ENCODE peak calls at places on chromosome 19, in nine cellular contexts. V is CD4-positive, alpha-beta memory T cell; O is effector memory CD4-positive, alpha-beta T cell; C is thyroid gland; Y is tibial nerve; T is adipocyte; U is mucosa of descending colon; L is psoas muscle; G is GM23248. R is an unnamed sample. For H3K36me3 and H3K9me3, the result is how much of the 10 kb centered on the place peaks cover.

GRCh38 chr19:4654437-4655361 is 15.4 kb downstream of the TNFAIP8L1 start:
- DNase-seq in V (no peak), O (no peak), C (no peak), Y (no peak), T (no peak), U (no peak), L (no peak), G (no peak), R (no peak)

GRCh38 chr19:57992841-57993240 is 9.8 kb downstream of the ZNF606 start:
- DNase-seq in V (no peak), O (no peak), C (no peak), Y (no peak), T (no peak), U (no peak), L (no peak), G (no peak), R (no peak)

GRCh38 chr19:6270076-6270745 is 9.6 kb downstream of the MLLT1 start:
- DNase-seq in V (no peak), O (no peak), C (no peak), Y (no peak), T (no peak), U (no peak), L (no peak), G (no peak), R (no peak)

GRCh38 chr19:48308695-48309586 is 16.4 kb upstream of the EMP3 start:
- DNase-seq in V (no peak), O (no peak), C (peak), Y (no peak), T (no peak), U (no peak), L (no peak), G (no peak), R (no peak)

GRCh38 chr19:35117017-35117570 is 1.5 kb downstream of the FXYD3 start:
- DNase-seq in V (no peak), O (no peak), C (no peak), Y (no peak), T (no peak), U (peak), L (no peak), G (no peak), R (no peak)

GRCh38 chr19:5048091-5048726 is 79.3 kb downstream of the KDM4B start:
- DNase-seq in V (peak), O (peak), C (peak), Y (peak), T (peak), U (peak), L (peak), G (peak), R (peak)

GRCh38 chr19:42132030-42132628 is at the start of gene POU2F2:
- DNase-seq in V (peak), O (peak), C (peak), Y (peak), T (peak), U (peak), L (peak), G (no peak), R (no peak)

GRCh38 chr19:53981408-53981998 is 9.9 kb upstream of the CACNG6 start:
- DNase-seq in V (no peak), O (no peak), C (no peak), Y (no peak), T (no peak), U (no peak), L (no peak), G (no peak), R (no peak)

GRCh38 chr19:44071824-44072542 is at the start of gene ZNF284:
- DNase-seq in V (peak), O (peak), C (peak), Y (peak), T (peak), U (peak), L (peak), G (peak), R (peak)

GRCh38 chr19:7862413-7862951 is 11.7 kb downstream of the PRR36 start:
- DNase-seq in V (peak), O (peak), C (peak), Y (no peak), T (peak), U (peak), L (peak), G (peak), R (no peak)

GRCh38 chr19:19214892-19215291 is 3.1 kb downstream of the NCAN start:
- DNase-seq in V (no peak), O (no peak), C (peak), Y (no peak), T (peak), U (peak), L (no peak), G (peak), R (peak)

GRCh38 chr19:30742539-30742938 is 370.4 kb downstream of the ZNF536 start:
- DNase-seq in V (no peak), O (no peak), C (no peak), Y (no peak), T (no peak), U (no peak), L (no peak), G (no peak), R (no peak)

GRCh38 chr19:54047626-54048025 is 16.1 kb downstream of the VSTM1 start:
- DNase-seq in V (no peak), O (no peak), C (no peak), Y (no peak), T (no peak), U (no peak), L (no peak), G (no peak), R (no peak)

GRCh38 chr19:46659151-46660007 is 1.6 kb downstream of the DACT3 start:
- DNase-seq in V (no peak), O (no peak), C (peak), Y (peak), T (peak), U (peak), L (peak), G (peak), R (no peak)

GRCh38 chr19:7781157-7781556 is 18.1 kb downstream of the CLEC4M start:
- DNase-seq in V (no peak), O (no peak), C (no peak), Y (no peak), T (no peak), U (no peak), L (no peak), G (no peak), R (no peak)

GRCh38 chr19:37963190-37963947 is 56.4 kb downstream of the SIPA1L3 start:
- DNase-seq in V (no peak), O (no peak), C (no peak), Y (no peak), T (peak), U (no peak), L (no peak), G (peak), R (peak)

GRCh38 chr19:1276620-1277007 is 1.3 kb downstream of the FAM174C start:
- DNase-seq in V (no peak), O (no peak), C (no peak), Y (no peak), T (no peak), U (peak), L (no peak), G (no peak), R (no peak)

GRCh38 chr19:13764821-13765394 is 586 bp downstream of the MRI1 start:
- DNase-seq in V (peak), O (peak), C (peak), Y (no peak), T (peak), U (peak), L (peak), G (peak), R (no peak)

GRCh38 chr19:38691938-38692457 is 44.5 kb downstream of the ACTN4 start:
- DNase-seq in V (no peak), O (no peak), C (no peak), Y (no peak), T (peak), U (peak), L (peak), G (peak), R (no peak)

GRCh38 chr19:38417544-38418506 is 8.2 kb downstream of the RASGRP4 start:
- DNase-seq in V (peak), O (peak), C (peak), Y (peak), T (peak), U (peak), L (peak), G (peak), R (no peak)

GRCh38 chr19:12792048-12792852 is 964 bp downstream of the JUNB start:
- DNase-seq in V (peak), O (peak), C (peak), Y (no peak), T (peak), U (peak), L (peak), G (peak), R (peak)

GRCh38 chr19:4976412-4977298 is 7.7 kb downstream of the KDM4B start:
- DNase-seq in V (no peak), O (no peak), C (peak), Y (peak), T (peak), U (peak), L (peak), G (peak), R (no peak)

GRCh38 chr19:16368385-16369305 is 44.0 kb downstream of the KLF2 start:
- DNase-seq in V (peak), O (peak), C (no peak), Y (no peak), T (no peak), U (no peak), L (peak), G (no peak), R (no peak)

GRCh38 chr19:39052243-39052746 is 19.9 kb upstream of the FBXO27 start:
- DNase-seq in V (peak), O (peak), C (peak), Y (peak), T (peak), U (peak), L (peak), G (peak), R (peak)

GRCh38 chr19:6997679-6998445 is 23.4 kb downstream of the MBD3L2B start:
- DNase-seq in V (no peak), O (no peak), C (no peak), Y (no peak), T (peak), U (peak), L (no peak), G (peak), R (no peak)

GRCh38 chr19:16141043-16141442 is 2.4 kb upstream of the HSH2D start:
- DNase-seq in V (no peak), O (no peak), C (no peak), Y (no peak), T (no peak), U (no peak), L (no peak), G (no peak), R (no peak)

DNA sequence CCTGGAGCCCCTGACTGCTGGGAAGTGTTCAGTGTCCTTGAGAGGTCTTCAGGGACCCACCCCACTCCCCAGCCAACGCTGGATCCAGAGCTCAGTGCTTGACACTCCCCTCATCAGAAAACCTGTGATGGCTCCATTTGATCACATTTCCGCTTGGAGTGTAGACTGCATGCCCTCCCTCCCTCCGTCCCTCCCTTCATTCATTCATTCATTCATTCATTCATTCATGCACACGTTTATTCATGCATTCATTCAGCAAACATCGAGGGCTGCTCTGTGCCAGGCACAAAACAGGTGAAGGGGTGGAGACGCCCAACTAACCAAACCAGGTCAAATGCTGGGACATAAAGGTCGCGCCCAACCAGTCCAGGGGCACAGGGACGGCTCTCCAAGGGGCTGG is 13.7 kb downstream of the PGLS start:
- DNase-seq in V (no peak), O (no peak), C (no peak), Y (no peak), T (no peak), U (no peak), L (no peak), G (no peak), R (no peak)
- H3K4me3 ChIP-seq in V (no peak), O (no peak), C (no peak), Y (no peak), T (no peak), U (no peak), L (no peak), G (no peak), R (no peak)

GRCh38 chr19:50000038-50000890 is 24.9 kb downstream of the VRK3 start:
- DNase-seq in V (no peak), O (no peak), C (no peak), Y (no peak), T (no peak), U (no peak), L (no peak), G (no peak), R (no peak)
- H3K36me3 ChIP-seq in V (half or more), O (half or more), C (half or more), Y (half or more), T (half or more), U (under half), L (half or more), G (under half), R (half or more)

GRCh38 chr19:56973713-56974553 is 133.4 kb upstream of the PEG3 start:
- DNase-seq in V (no peak), O (no peak), C (no peak), Y (no peak), T (no peak), U (no peak), L (no peak), G (no peak), R (no peak)

GRCh38 chr19:56972291-56972914 is 131.9 kb upstream of the PEG3 start:
- DNase-seq in V (no peak), O (no peak), C (no peak), Y (no peak), T (no peak), U (no peak), L (no peak), G (no peak), R (no peak)

GRCh38 chr19:56969726-56970125 is 129.2 kb upstream of the PEG3 start:
- DNase-seq in V (no peak), O (no peak), C (peak), Y (no peak), T (no peak), U (no peak), L (no peak), G (no peak), R (no peak)

GRCh38 chr19:56974554-56975207 is 134.2 kb upstream of the PEG3 start:
- DNase-seq in V (no peak), O (no peak), C (no peak), Y (no peak), T (no peak), U (no peak), L (no peak), G (no peak), R (no peak)

DNA sequence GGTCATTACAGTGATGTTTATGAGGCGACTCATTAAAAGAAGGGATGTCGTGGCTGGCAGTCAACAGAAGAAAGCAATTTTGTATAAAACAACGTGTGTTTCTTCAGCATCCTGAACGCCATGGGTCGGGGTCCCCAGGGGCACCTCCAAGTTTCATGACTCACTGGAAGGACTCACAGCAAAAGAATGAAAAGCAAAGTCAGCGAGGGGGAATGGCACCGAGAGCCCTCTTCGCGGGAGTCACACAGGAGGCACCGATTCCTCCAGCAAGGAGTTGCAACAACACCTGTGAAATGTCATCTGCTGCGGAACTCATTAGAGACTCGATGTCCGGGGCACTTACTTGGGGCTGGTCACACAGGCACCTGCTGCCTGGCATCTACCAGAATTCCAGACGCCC is 130.7 kb upstream of the PEG3 start:
- DNase-seq in V (no peak), O (no peak), C (no peak), Y (no peak), T (no peak), U (no peak), L (no peak), G (no peak), R (no peak)
- H3K9me3 ChIP-seq in V (under half), O (under half), C (under half), Y (under half), T (under half), U (half or more), L (under half), G (under half), R (under half)

DNA sequence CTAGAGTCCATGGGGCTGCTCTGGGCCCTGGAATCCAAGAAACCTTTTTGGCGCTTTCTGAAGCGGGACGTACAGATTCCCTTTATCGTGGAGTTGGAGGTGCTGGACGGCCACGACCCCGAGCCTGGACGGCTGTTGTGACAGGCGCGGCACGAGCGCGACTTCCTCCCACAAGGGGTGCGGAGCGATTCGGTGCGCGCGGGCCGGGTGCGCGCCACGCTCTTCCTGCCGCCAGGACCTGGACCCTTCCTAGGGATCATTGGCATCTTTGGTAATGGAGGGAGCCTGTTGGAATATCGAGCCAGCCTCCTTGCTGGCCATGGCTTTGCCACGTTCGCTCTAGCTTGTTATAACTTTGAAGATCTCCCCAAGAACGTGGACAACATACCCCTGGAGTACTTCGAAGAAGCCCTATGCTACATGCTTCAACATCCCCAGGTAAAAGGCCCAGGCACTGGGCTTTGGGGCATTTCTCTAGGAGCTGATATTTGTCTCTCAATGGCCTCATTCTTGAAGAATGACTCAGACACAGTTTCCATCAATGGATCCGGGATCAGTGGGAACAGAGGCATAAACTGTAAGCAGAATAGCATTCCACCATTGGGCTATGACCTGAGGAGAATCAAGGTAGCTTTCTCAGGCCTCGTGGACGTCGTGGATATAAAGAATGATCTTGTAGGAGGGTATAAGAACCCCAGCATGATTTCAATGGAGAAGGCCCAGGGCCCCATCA is 3.5 kb upstream of the ZFP82 start:
- DNase-seq in V (no peak), O (no peak), C (no peak), Y (no peak), T (no peak), U (no peak), L (no peak), G (peak), R (no peak)
- H3K4me3 ChIP-seq in V (no peak), O (peak), C (peak), Y (no peak), T (peak), U (no peak), L (peak), G (peak), R (no peak)

DNA sequence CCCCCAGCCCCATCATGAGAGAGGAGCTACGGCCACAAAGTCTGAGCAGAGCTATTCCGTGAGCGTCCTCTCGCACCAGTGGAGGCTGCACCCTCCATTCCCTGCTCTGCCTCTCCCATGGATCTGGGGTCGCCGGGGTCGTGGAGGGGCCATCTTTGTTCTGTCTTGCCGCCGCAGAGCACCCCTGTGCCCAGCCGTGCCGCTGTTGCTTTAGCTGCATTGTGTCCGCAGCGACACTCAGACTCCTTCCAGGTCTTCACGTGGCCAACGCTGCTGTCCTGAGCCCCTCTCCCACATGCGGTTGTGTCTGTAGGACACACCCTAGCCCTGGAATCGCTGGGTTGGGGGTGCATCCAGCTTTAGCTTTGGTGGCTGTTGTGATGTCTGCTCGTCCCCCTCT is 15.8 kb downstream of the YIPF2 start:
- DNase-seq in V (no peak), O (no peak), C (no peak), Y (no peak), T (no peak), U (no peak), L (no peak), G (no peak), R (no peak)
- H3K36me3 ChIP-seq in V (under half), O (under half), C (under half), Y (half or more), T (under half), U (under half), L (half or more), G (under half), R (half or more)

GRCh38 chr19:52566121-52566520 is 4.0 kb upstream of the ZNF701 start:
- DNase-seq in V (no peak), O (no peak), C (no peak), Y (no peak), T (no peak), U (no peak), L (no peak), G (no peak), R (no peak)
- H3K9me3 ChIP-seq in V (under half), O (under half), C (under half), Y (under half), T (half or more), U (half or more), L (under half), G (under half), R (under half)

GRCh38 chr19:55635856-55636440 is 4.9 kb upstream of the ZNF580 start:
- DNase-seq in V (no peak), O (no peak), C (no peak), Y (no peak), T (no peak), U (no peak), L (no peak), G (peak), R (no peak)
- H3K4me3 ChIP-seq in V (peak), O (peak), C (peak), Y (peak), T (peak), U (no peak), L (peak), G (peak), R (peak)

GRCh38 chr19:2434267-2434666 is 6.9 kb upstream of the TIMM13 start:
- DNase-seq in V (no peak), O (no peak), C (no peak), Y (no peak), T (no peak), U (no peak), L (no peak), G (no peak), R (no peak)

GRCh38 chr19:2434721-2435265 is 7.4 kb upstream of the TIMM13 start:
- DNase-seq in V (no peak), O (no peak), C (no peak), Y (no peak), T (no peak), U (no peak), L (no peak), G (no peak), R (no peak)

GRCh38 chr19:2438178-2438577 is 10.8 kb upstream of the TIMM13 start:
- DNase-seq in V (no peak), O (no peak), C (no peak), Y (no peak), T (no peak), U (no peak), L (no peak), G (no peak), R (no peak)

GRCh38 chr19:2436926-2437325 is 9.5 kb upstream of the TIMM13 start:
- DNase-seq in V (no peak), O (no peak), C (no peak), Y (no peak), T (no peak), U (no peak), L (no peak), G (no peak), R (no peak)

DNA sequence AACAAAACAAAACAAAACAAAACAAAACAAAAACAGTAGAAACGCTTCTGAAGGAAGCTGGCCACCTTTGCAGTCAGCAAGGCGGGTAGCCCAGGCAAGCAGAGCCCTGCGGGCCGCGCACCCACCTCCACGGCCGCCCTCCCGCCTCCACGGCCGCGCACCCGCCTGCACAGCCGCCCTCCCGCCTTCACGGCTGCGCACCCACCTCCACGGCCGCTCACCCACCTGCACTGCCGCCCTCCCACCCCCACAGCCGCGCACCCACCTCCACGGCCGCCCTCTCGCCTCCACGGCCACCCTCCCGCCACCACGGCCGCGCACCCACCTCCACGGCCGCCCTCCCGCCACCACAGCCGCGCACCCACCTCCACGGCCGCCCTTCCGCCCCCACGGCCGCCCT is 9.0 kb upstream of the TIMM13 start:
- DNase-seq in V (no peak), O (no peak), C (no peak), Y (no peak), T (no peak), U (no peak), L (no peak), G (no peak), R (no peak)
- H3K36me3 ChIP-seq in V (under half), O (under half), C (under half), Y (half or more), T (under half), U (under half), L (under half), G (under half), R (under half)

R was measured in MG63.